ENCODE peak calls at places on chromosome 1, in ten cellular contexts. N is BE2C, V is lung, L is mammary epithelial cell, J is hepatocyte, E is HCT116, Z is neural progenitor cell, Y is stomach, K is heart left ventricle, W is psoas muscle. M is an unnamed sample.

GRCh38 chr1:66764994-66765578 is 12.8 kb downstream of the DYNLT5 start:
- DNase-seq in V (no peak), J (peak; percentile 66), Y (peak; percentile 27), W (no peak), Z (peak; percentile 37), N (peak; percentile 22), E (peak; percentile 31), L (peak; percentile 25), K (no peak), M (no peak)

GRCh38 chr1:61839702-61840101 is 97.4 kb downstream of the PATJ start:
- DNase-seq in Y (no peak), E (no peak), J (no peak), N (no peak), V (no peak), Z (no peak), K (no peak), L (peak; percentile 70), W (no peak), M (no peak)

GRCh38 chr1:210294991-210295773 is 33.5 kb upstream of the HHAT start:
- DNase-seq in J (peak; percentile 74), E (no peak), Y (no peak), V (no peak), W (peak; percentile 41), L (peak; percentile 4), Z (peak; percentile 67), K (peak; percentile 78), N (peak; percentile 83), M (no peak)

GRCh38 chr1:175521265-175522040 is 221.9 kb downstream of the TNR start:
- DNase-seq in V (peak; percentile 30), J (no peak), K (no peak), W (no peak), Y (peak; percentile 34), N (no peak), L (no peak), Z (no peak), E (no peak), M (no peak)

GRCh38 chr1:109611308-109611950 is 8.0 kb downstream of the GNAT2 start:
- DNase-seq in Y (no peak), K (no peak), W (no peak), L (no peak), Z (no peak), E (no peak), J (no peak), N (no peak), V (no peak), M (no peak)

GRCh38 chr1:28064064-28064463 is 24.3 kb downstream of the EYA3 start:
- DNase-seq in V (no peak), Z (no peak), E (no peak), K (no peak), N (no peak), W (no peak), J (no peak), Y (no peak), L (peak; percentile 47), M (no peak)

GRCh38 chr1:107135466-107135865 is 5.4 kb upstream of the NTNG1 start:
- DNase-seq in Y (no peak), K (no peak), V (no peak), J (peak; percentile 73), W (no peak), L (peak; percentile 41), N (no peak), E (no peak), Z (peak; percentile 72), M (no peak)

GRCh38 chr1:150534002-150534401 is 15.2 kb upstream of the ADAMTSL4 start:
- DNase-seq in W (no peak), E (no peak), K (no peak), Y (no peak), L (no peak), V (no peak), N (no peak), J (no peak), Z (no peak), M (no peak)

DNA sequence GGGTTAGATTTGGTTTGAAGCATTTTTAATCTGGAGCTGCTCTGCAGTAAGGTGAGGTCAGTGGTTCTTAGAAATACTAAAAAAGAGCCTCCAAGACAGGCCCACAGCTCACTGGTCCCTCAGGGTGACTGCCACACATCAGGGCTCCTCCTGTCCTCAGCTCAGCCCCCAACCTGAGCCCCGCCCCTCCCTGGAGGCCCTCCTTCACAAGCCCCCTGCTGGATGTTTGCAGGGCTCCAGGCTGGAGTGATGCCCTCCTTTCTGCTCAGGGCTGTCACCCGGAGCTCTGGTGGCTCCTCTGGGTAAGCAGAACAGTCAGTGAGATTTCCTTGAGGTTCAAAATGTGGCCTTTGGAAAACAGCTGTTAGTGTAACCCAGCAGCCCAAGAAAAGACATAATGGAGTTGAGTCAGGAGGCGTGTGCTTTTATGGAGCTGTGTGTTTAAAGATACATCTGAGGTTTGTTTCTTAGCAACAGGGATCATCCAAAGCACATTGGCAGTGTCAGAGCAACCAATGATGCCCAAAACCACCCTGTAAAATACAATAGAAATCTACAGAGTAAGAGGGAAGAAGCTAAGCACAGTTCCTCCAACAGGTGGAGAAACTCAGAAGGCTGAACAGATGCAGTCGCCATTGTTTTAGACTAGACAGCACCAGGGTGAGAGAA is 21.4 kb downstream of the STUM start:
- DNase-seq in N (peak; percentile 63), E (peak; percentile 27), K (no peak), W (no peak), V (no peak), L (no peak), Y (no peak), J (peak; percentile 20), Z (peak; percentile 74), M (peak; percentile 52)
- TF ChIP-seq CTCF in N (peak; percentile 55), E (no peak), K (no peak), W (no peak), V (no peak), L (peak; percentile 3), Y (no peak), J (no peak), Z (peak; percentile 55), M (peak; percentile 66)

GRCh38 chr1:10299174-10299573 is 88.8 kb downstream of the KIF1B start:
- DNase-seq in V (no peak), Z (no peak), E (no peak), W (no peak), L (no peak), Y (no peak), J (no peak), K (no peak), N (no peak), M (no peak)
- H3K36me3 ChIP-seq in V (peaks cover 17% of the 10 kb centered on the region), Z (peaks cover 13% of the 10 kb centered on the region), E (peaks cover 17% of the 10 kb centered on the region), W (peaks cover 5% of the 10 kb centered on the region), L (peaks cover 24% of the 10 kb centered on the region), Y (peaks cover 67% of the 10 kb centered on the region), J (no peaks in the 10 kb centered on the region), K (peaks cover 86% of the 10 kb centered on the region), N (peaks cover 5% of the 10 kb centered on the region), M (no peaks in the 10 kb centered on the region)

DNA sequence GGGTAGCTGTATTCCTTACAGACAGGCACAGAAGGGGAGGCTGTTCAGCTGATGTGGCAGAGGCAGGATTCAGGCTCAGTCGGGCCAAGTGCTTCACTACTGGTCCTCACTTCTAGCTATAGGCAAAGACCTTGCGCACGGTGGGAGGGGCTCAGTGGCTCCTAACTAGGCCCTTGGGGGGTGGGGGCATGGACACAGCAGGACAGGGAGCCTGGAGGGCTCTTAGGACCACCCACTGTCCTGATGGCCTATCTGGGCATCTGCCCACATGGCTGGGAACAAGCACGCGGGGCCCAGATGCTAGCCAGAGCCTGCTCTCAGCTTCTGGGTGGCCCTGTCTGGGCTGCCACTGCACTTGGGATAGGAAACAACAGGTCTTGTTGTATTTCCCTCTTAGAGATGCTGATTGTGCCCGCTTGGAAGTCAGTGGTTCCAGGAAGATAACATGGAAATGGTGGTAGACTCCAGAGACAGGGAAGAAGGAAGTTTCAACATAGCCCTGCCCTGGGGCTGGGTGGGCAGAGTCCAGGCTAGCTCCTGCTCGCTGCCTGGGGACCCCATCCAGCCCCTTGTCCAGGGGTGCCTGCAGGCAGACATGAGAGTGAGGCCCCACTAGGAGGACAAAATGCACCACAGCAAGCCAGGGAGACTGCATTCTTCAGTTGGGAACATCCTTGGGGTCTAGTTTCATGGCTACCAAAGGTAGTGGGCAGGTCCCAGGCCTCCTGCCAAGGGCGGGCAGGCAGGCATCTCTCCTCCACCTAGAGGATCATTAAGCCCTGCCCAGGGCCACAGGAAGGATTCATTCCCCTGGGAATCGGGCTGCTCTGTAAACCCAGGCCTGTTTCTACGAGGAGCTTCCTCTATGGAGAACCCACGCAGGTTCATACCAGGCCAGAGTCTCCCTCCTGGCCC is 102.5 kb downstream of the BCAR3 start:
- DNase-seq in V (no peak), J (no peak), W (no peak), Y (no peak), N (peak; percentile 26), E (no peak), Z (no peak), L (no peak), K (no peak), M (no peak)
- H3K4me1 ChIP-seq in V (peaks cover 2% of the 10 kb centered on the region), J (peaks cover 84% of the 10 kb centered on the region), W (peaks cover 60% of the 10 kb centered on the region), Y (peaks cover 45% of the 10 kb centered on the region), N (peaks cover 5% of the 10 kb centered on the region), E (no peaks in the 10 kb centered on the region), Z (peaks cover 28% of the 10 kb centered on the region), L (peaks cover 71% of the 10 kb centered on the region), K (peaks cover 14% of the 10 kb centered on the region), M (peaks cover 44% of the 10 kb centered on the region)

DNA sequence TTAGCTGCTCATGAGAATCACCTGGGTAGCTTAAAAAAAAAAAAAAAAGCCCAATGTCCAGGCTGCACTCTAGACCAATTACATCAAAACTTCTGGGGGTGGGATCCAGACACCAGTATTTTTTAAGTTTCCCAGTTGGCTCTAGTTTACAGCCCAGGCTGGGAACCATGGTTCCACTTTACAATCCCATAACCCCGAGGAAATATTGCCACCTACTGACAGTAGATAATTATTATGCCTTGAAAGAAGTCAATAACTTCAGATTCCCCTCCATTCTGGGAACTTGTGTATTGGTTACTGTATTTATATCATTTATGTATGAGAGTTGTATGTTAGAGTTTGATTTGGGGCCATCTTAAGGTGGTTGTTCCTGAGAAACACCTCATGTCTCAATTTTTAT is 100.2 kb downstream of the SPATA46 start:
- DNase-seq in E (peak; percentile 26), L (peak; percentile 16), Z (no peak), J (peak; percentile 52), Y (no peak), V (no peak), N (no peak), W (no peak), K (no peak), M (no peak)
- TF ChIP-seq CTCF in E (peak; percentile 82), L (no peak), Z (no peak), J (peak; percentile 56), Y (no peak), V (peak; percentile 8), N (peak; percentile 60), W (peak; percentile 36), K (peak; percentile 45), M (peak; percentile 50)

DNA sequence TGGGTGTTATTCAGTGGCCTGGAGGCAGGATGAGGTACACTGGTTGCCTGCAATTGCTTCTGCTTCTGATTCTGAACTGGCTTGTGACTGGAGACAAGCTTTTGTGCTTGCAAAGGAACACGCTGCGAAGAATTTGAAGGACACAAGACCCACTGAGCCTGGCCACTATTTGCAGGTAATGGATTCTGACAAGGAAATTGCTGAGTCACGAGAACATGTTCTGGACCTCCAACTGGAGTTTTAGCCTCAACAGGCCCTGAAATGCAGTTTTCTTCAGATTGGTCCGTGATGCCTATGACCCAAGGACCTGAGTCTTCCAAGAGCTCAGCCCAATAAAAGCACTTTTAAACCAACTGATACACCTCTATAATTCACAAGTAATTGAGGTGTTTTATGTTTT is 4.6 kb downstream of the RAB3GAP2 start:
- DNase-seq in J (no peak), V (no peak), K (no peak), E (no peak), N (no peak), L (no peak), Y (no peak), Z (no peak), W (no peak), M (no peak)
- H3K36me3 ChIP-seq in J (no peaks in the 10 kb centered on the region), V (peaks cover 6% of the 10 kb centered on the region), K (peaks cover 37% of the 10 kb centered on the region), E (peaks cover 5% of the 10 kb centered on the region), N (peaks cover 28% of the 10 kb centered on the region), L (peaks cover 9% of the 10 kb centered on the region), Y (peaks cover 33% of the 10 kb centered on the region), Z (peaks cover 7% of the 10 kb centered on the region), W (no peaks in the 10 kb centered on the region), M (peaks cover 2% of the 10 kb centered on the region)